ENCODE peak calls at places on chromosomes 12 and 14, in nine cellular contexts. J is H1, L is SK-N-SH, K is HCT116, V is MM.1S, Q is H9, I is fibroblast of lung, H is endodermal cell, D is kidney. X is an unnamed sample.

GRCh38 chr14:51869426-51870113 is 9.2 kb downstream of the GNG2 start:
- DNase-seq in J (no peak), L (no peak), K (no peak), V (no peak), Q (no peak), I (no peak), H (no peak), D (no peak), X (no peak)

GRCh38 chr14:51454351-51454750 is 197.4 kb upstream of the FRMD6 start:
- DNase-seq in J (no peak), L (no peak), K (no peak), V (no peak), Q (no peak), I (no peak), H (no peak), D (no peak), X (no peak)

GRCh38 chr14:23828611-23829010 is 125.0 kb upstream of the DHRS4 start:
- DNase-seq in J (no peak), L (no peak), K (no peak), V (no peak), Q (no peak), I (no peak), H (no peak), D (no peak), X (no peak)

GRCh38 chr14:30214456-30215090 is 286.9 kb upstream of the PRKD1 start:
- DNase-seq in J (no peak), L (peak), K (peak), V (peak), Q (no peak), I (peak), H (peak), D (no peak), X (peak)

GRCh38 chr14:77190977-77191376 is 9.4 kb downstream of the TMEM63C start:
- DNase-seq in J (no peak), L (peak), K (no peak), V (no peak), Q (no peak), I (no peak), H (no peak), D (no peak), X (no peak)

GRCh38 chr14:51750542-51750941 is 98.8 kb downstream of the FRMD6 start:
- DNase-seq in J (peak), L (peak), K (peak), V (no peak), Q (peak), I (no peak), H (peak), D (no peak), X (no peak)

GRCh38 chr14:58299665-58300202 is 1.4 kb downstream of the ARID4A start:
- DNase-seq in J (no peak), L (no peak), K (no peak), V (no peak), Q (no peak), I (no peak), H (no peak), D (no peak), X (peak)

GRCh38 chr14:24843494-24843893 is 206.5 kb downstream of the STXBP6 start:
- DNase-seq in J (no peak), L (no peak), K (no peak), V (no peak), Q (no peak), I (no peak), H (no peak), D (no peak), X (no peak)

GRCh38 chr12:97944576-97944975 is 482.0 kb downstream of the RMST start:
- DNase-seq in J (no peak), L (no peak), K (no peak), V (no peak), Q (no peak), I (no peak), H (no peak), D (no peak), X (no peak)

GRCh38 chr14:92582706-92583452 is 69.3 kb downstream of the RIN3 start:
- DNase-seq in J (no peak), L (no peak), K (no peak), V (no peak), Q (no peak), I (no peak), H (no peak), D (no peak), X (no peak)

GRCh38 chr14:100025111-100025510 is 40.1 kb upstream of the EVL start:
- DNase-seq in J (peak), L (peak), K (peak), V (peak), Q (peak), I (peak), H (peak), D (no peak), X (peak)

GRCh38 chr14:22800356-22800755 is 14.9 kb downstream of the SLC7A7 start:
- DNase-seq in J (no peak), L (no peak), K (no peak), V (no peak), Q (no peak), I (no peak), H (no peak), D (no peak), X (no peak)

GRCh38 chr12:57219993-57220728 is 3.6 kb downstream of the NXPH4 start:
- DNase-seq in J (no peak), L (peak), K (no peak), V (no peak), Q (no peak), I (no peak), H (no peak), D (no peak), X (no peak)

GRCh38 chr12:70196732-70197361 is 46.4 kb upstream of the CNOT2 start:
- DNase-seq in J (no peak), L (peak), K (no peak), V (no peak), Q (no peak), I (peak), H (no peak), D (no peak), X (no peak)

GRCh38 chr14:68927956-68928675 is 51.0 kb downstream of the ACTN1 start:
- DNase-seq in J (no peak), L (no peak), K (no peak), V (no peak), Q (no peak), I (no peak), H (no peak), D (peak), X (no peak)

GRCh38 chr12:79782197-79782890 is 91.6 kb upstream of the PAWR start:
- DNase-seq in J (no peak), L (no peak), K (no peak), V (no peak), Q (no peak), I (peak), H (no peak), D (no peak), X (peak)

GRCh38 chr12:83763425-83763824 is 1076.7 kb downstream of the TMTC2 start:
- DNase-seq in J (no peak), L (no peak), K (no peak), V (no peak), Q (no peak), I (no peak), H (no peak), D (no peak), X (no peak)

GRCh38 chr12:19390208-19390607 is 49.1 kb upstream of the AEBP2 start:
- DNase-seq in J (no peak), L (no peak), K (no peak), V (no peak), Q (no peak), I (no peak), H (no peak), D (no peak), X (no peak)

GRCh38 chr14:74525361-74525851 is 31.8 kb downstream of the ISCA2 start:
- DNase-seq in J (no peak), L (no peak), K (no peak), V (peak), Q (no peak), I (no peak), H (no peak), D (no peak), X (no peak)

GRCh38 chr14:50726372-50727107 is 58.4 kb upstream of the SAV1 start:
- DNase-seq in J (no peak), L (no peak), K (no peak), V (no peak), Q (no peak), I (peak), H (no peak), D (no peak), X (no peak)

GRCh38 chr14:24670594-24670993 is 36.6 kb upstream of the GZMB start:
- DNase-seq in J (no peak), L (no peak), K (no peak), V (no peak), Q (no peak), I (no peak), H (no peak), D (no peak), X (no peak)

GRCh38 chr14:27845241-27845850 is 921.2 kb upstream of the FOXG1 start:
- DNase-seq in J (no peak), L (peak), K (no peak), V (no peak), Q (peak), I (no peak), H (peak), D (peak), X (no peak)

GRCh38 chr12:63795944-63796343 is 16.2 kb downstream of the RXYLT1 start:
- DNase-seq in J (no peak), L (no peak), K (no peak), V (no peak), Q (no peak), I (no peak), H (no peak), D (no peak), X (no peak)

GRCh38 chr14:77299776-77300175 is 20.9 kb downstream of the POMT2 start:
- DNase-seq in J (no peak), L (no peak), K (no peak), V (no peak), Q (no peak), I (no peak), H (no peak), D (no peak), X (peak)

GRCh38 chr14:59320771-59321170 is 132.3 kb downstream of the DAAM1 start:
- DNase-seq in J (no peak), L (no peak), K (no peak), V (no peak), Q (no peak), I (peak), H (no peak), D (no peak), X (no peak)

GRCh38 chr14:104883681-104884361 is 18.8 kb downstream of the CEP170B start:
- DNase-seq in J (no peak), L (no peak), K (no peak), V (no peak), Q (no peak), I (no peak), H (peak), D (peak), X (no peak)

GRCh38 chr12:83434600-83434999 is 747.9 kb downstream of the TMTC2 start:
- DNase-seq in J (no peak), L (no peak), K (no peak), V (no peak), Q (no peak), I (peak), H (no peak), D (no peak), X (no peak)

GRCh38 chr12:57522887-57523705 is 472 bp downstream of the MBD6 start:
- DNase-seq in J (no peak), L (no peak), K (no peak), V (peak), Q (no peak), I (peak), H (peak), D (peak), X (peak)

GRCh38 chr12:52284562-52285171 is 6.7 kb downstream of the KRT81 start:
- DNase-seq in J (no peak), L (no peak), K (no peak), V (no peak), Q (no peak), I (no peak), H (peak), D (no peak), X (no peak)

GRCh38 chr14:92759300-92759678 is 10.9 kb upstream of the LGMN start:
- DNase-seq in J (no peak), L (no peak), K (no peak), V (peak), Q (peak), I (no peak), H (peak), D (no peak), X (peak)

GRCh38 chr14:69464829-69465228 is 19.7 kb upstream of the PLEKHD1 start:
- DNase-seq in J (no peak), L (peak), K (no peak), V (no peak), Q (no peak), I (peak), H (no peak), D (no peak), X (peak)

GRCh38 chr12:54173906-54174471 is 14.8 kb downstream of the SMUG1 start:
- DNase-seq in J (no peak), L (no peak), K (no peak), V (no peak), Q (no peak), I (no peak), H (no peak), D (no peak), X (no peak)

GRCh38 chr14:91390165-91390778 is 27.3 kb downstream of the CCDC88C start:
- DNase-seq in J (no peak), L (no peak), K (no peak), V (no peak), Q (no peak), I (no peak), H (no peak), D (no peak), X (no peak)

GRCh38 chr14:91387996-91388395 is 29.6 kb downstream of the CCDC88C start:
- DNase-seq in J (no peak), L (no peak), K (no peak), V (no peak), Q (no peak), I (no peak), H (no peak), D (no peak), X (no peak)

GRCh38 chr14:91387135-91387849 is 30.3 kb downstream of the CCDC88C start:
- DNase-seq in J (no peak), L (no peak), K (no peak), V (no peak), Q (no peak), I (peak), H (no peak), D (no peak), X (no peak)

GRCh38 chr14:91389173-91389572 is 28.4 kb downstream of the CCDC88C start:
- DNase-seq in J (no peak), L (no peak), K (no peak), V (no peak), Q (no peak), I (no peak), H (no peak), D (no peak), X (no peak)

DNA sequence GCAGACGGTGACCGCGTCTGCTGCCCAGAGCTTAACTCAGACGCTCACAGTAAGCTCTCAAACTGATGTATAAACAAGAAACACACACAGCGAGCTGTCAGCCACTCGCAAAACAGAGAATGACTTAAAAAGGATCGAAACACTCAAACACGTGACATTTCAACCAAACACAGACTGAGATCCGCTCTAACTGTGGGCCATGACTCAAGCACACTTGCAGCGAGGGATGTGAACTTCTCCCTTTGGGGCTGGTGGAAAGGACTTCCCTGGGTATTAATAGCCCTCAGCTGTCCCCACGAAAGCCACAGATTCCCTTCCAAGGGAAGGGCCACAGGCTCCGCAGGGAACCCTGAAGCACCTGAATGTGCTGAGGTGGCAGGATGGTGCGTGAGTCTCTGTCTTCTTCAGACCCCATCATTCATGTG is 29.1 kb downstream of the CCDC88C start:
- DNase-seq in J (no peak), L (no peak), K (no peak), V (peak), Q (no peak), I (peak), H (no peak), D (no peak), X (no peak)
- H3K9ac ChIP-seq in J (no peak), L (no peak), K (no peak), V (peak), Q (no peak), I (no peak), H (no peak), D (no peak), X (no peak)

GRCh38 chr12:14884458-14884878 is 1.2 kb downstream of the MGP start:
- DNase-seq in J (no peak), L (peak), K (no peak), V (peak), Q (no peak), I (peak), H (no peak), D (peak), X (peak)
- H3K9ac ChIP-seq in J (no peak), L (peak), K (no peak), V (no peak), Q (no peak), I (no peak), H (no peak), D (peak), X (peak)

GRCh38 chr12:122730215-122731014 is at the start of gene HCAR1:
- DNase-seq in J (no peak), L (no peak), K (no peak), V (no peak), Q (no peak), I (peak), H (peak), D (no peak), X (no peak)
- H3K9ac ChIP-seq in J (no peak), L (no peak), K (no peak), V (no peak), Q (no peak), I (peak), H (no peak), D (peak), X (no peak)

GRCh38 chr12:69059465-69060457 is 126.8 kb upstream of the CPM start:
- DNase-seq in J (no peak), L (no peak), K (peak), V (no peak), Q (no peak), I (peak), H (no peak), D (no peak), X (peak)
- H3K9ac ChIP-seq in J (no peak), L (no peak), K (peak), V (no peak), Q (no peak), I (no peak), H (no peak), D (no peak), X (no peak)

GRCh38 chr12:93594766-93595165 is 22.3 kb downstream of the SOCS2 start:
- DNase-seq in J (no peak), L (no peak), K (no peak), V (no peak), Q (no peak), I (no peak), H (no peak), D (no peak), X (no peak)

GRCh38 chr12:93592641-93593396 is 20.3 kb downstream of the SOCS2 start:
- DNase-seq in J (no peak), L (no peak), K (no peak), V (no peak), Q (no peak), I (no peak), H (no peak), D (no peak), X (no peak)

GRCh38 chr12:93597608-93598007 is 25.1 kb downstream of the SOCS2 start:
- DNase-seq in J (no peak), L (no peak), K (no peak), V (no peak), Q (no peak), I (no peak), H (no peak), D (no peak), X (no peak)

GRCh38 chr12:93593833-93594232 is 21.4 kb downstream of the SOCS2 start:
- DNase-seq in J (no peak), L (no peak), K (no peak), V (peak), Q (no peak), I (no peak), H (no peak), D (no peak), X (peak)

GRCh38 chr12:93595336-93595735 is 22.9 kb downstream of the SOCS2 start:
- DNase-seq in J (no peak), L (no peak), K (no peak), V (no peak), Q (no peak), I (no peak), H (no peak), D (no peak), X (no peak)
- H3K9ac ChIP-seq in J (no peak), L (peak), K (no peak), V (no peak), Q (no peak), I (peak), H (no peak), D (peak), X (no peak)

GRCh38 chr12:3362751-3363150 is 128.3 kb upstream of the PRMT8 start:
- DNase-seq in J (no peak), L (no peak), K (no peak), V (no peak), Q (peak), I (no peak), H (peak), D (no peak), X (no peak)
- H3K9ac ChIP-seq in J (no peak), L (no peak), K (no peak), V (no peak), Q (no peak), I (no peak), H (no peak), D (no peak), X (no peak)

GRCh38 chr12:108854055-108854452 is 3.3 kb downstream of the SSH1 start:
- DNase-seq in J (no peak), L (no peak), K (no peak), V (no peak), Q (no peak), I (peak), H (no peak), D (no peak), X (no peak)
- H3K9ac ChIP-seq in J (no peak), L (peak), K (peak), V (no peak), Q (no peak), I (peak), H (no peak), D (peak), X (peak)

DNA sequence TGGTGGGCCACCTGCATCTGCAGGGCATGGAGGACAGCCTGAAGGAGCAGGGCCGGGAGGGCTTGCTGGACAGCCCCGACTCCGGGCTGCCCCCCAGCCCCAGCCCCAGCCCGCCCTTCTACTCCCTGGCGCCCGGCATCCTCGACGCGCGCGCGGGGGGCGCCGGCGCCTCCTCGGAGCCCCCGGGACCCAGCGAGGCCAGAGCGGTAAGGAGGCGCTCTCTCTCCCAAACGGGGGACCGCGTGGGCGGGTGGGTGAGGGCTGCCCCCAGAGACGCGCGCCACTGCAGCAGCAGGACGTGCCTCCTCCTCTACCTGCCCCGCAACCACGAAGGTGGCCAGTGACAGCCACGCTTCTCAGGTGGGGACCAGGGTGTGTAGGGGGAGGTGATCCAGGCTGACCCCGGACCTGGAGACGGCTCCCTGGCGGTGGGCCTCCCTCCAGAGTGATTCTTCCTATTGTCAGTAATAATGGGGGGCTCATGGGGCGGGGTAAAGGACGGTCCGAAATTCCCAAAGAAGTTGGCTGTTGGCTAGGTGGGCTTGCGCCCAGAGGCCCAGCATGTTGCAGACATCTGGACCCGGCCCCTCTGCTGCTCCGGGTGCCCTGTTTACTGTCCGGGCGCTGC is 652 bp downstream of the RFLNA start:
- DNase-seq in J (no peak), L (peak), K (no peak), V (no peak), Q (peak), I (no peak), H (peak), D (no peak), X (no peak)
- H3K9ac ChIP-seq in J (peak), L (no peak), K (no peak), V (no peak), Q (no peak), I (no peak), H (no peak), D (no peak), X (peak)

GRCh38 chr12:38132139-38132538 is 184.4 kb upstream of the ALG10B start:
- DNase-seq in J (no peak), L (no peak), K (no peak), V (no peak), Q (no peak), I (no peak), H (no peak), D (no peak), X (no peak)
- H3K9ac ChIP-seq in J (no peak), L (no peak), K (no peak), V (no peak), Q (no peak), I (no peak), H (no peak), D (no peak), X (no peak)